ENCODE peak calls at places on chromosomes 4 and X, in nine cellular contexts. Q is GM23338, Z is tibial artery, C is left lung, H is PC-3, N is right atrium auricular region, U is adipocyte, P is A549, G is tibial nerve. X is an unnamed sample.

GRCh38 chr4:189090174-189090814 is 850.4 kb upstream of the FRG1 start:
- DNase-seq in N (no peak), Z (no peak), P (peak; percentile 13), Q (peak; percentile 80), G (no peak), C (no peak), U (peak; percentile 52), H (peak; percentile 25), X (no peak)

GRCh38 chr4:123284166-123284565 is 112.4 kb upstream of the SPRY1 start:
- DNase-seq in P (no peak), Q (no peak), H (no peak), G (no peak), N (no peak), U (peak; percentile 48), C (no peak), Z (no peak), X (no peak)

GRCh38 chrX:12954981-12955380 is 19.9 kb upstream of the TMSB4X start:
- DNase-seq in Z (no peak), G (no peak), N (no peak), Q (no peak), P (no peak), U (no peak), C (no peak), H (no peak), X (no peak)

GRCh38 chrX:129791336-129791735 is 11.6 kb downstream of the SASH3 start:
- DNase-seq in N (no peak), P (no peak), Z (no peak), Q (no peak), C (no peak), G (no peak), H (no peak), U (no peak), X (no peak)

GRCh38 chr4:6079965-6080364 is 61.7 kb upstream of the C4orf50 start:
- DNase-seq in P (no peak), Q (no peak), Z (no peak), N (no peak), C (no peak), H (no peak), G (no peak), U (no peak), X (no peak)

GRCh38 chr4:83217721-83218522 is 66.7 kb downstream of the COQ2 start:
- DNase-seq in H (no peak), Q (no peak), U (no peak), G (no peak), C (no peak), N (no peak), P (no peak), Z (no peak), X (peak; percentile 77)

GRCh38 chr4:15913631-15913970 is 24.9 kb downstream of the FGFBP1 start:
- DNase-seq in Q (no peak), P (peak; percentile 31), U (peak; percentile 66), C (no peak), G (no peak), N (no peak), H (peak; percentile 94), Z (no peak), X (no peak)

GRCh38 chr4:4995866-4996265 is 23.4 kb downstream of the CYTL1 start:
- DNase-seq in G (no peak), C (no peak), P (no peak), Q (no peak), U (no peak), Z (no peak), H (no peak), N (peak; percentile 21), X (no peak)

GRCh38 chr4:10682397-10682796 is 2.2 kb downstream of the CLNK start:
- DNase-seq in C (no peak), G (no peak), P (no peak), N (no peak), Q (no peak), U (no peak), Z (no peak), H (no peak), X (no peak)

GRCh38 chr4:9999956-10000551 is 21.2 kb downstream of the SLC2A9 start:
- DNase-seq in U (no peak), Q (no peak), H (peak; percentile 33), C (no peak), Z (no peak), N (no peak), P (no peak), G (no peak), X (no peak)

GRCh38 chr4:33386761-33387160 is 2666.6 kb downstream of the PCDH7 start:
- DNase-seq in Q (peak; percentile 17), H (peak; percentile 19), U (no peak), C (no peak), P (no peak), G (no peak), N (no peak), Z (no peak), X (no peak)

GRCh38 chrX:97531824-97532223 is 648.1 kb downstream of the RPA4 start:
- DNase-seq in U (no peak), Z (no peak), P (no peak), C (no peak), H (no peak), Q (no peak), N (no peak), G (no peak), X (no peak)

GRCh38 chrX:74371823-74372222 is 49.5 kb upstream of the SLC16A2 start:
- DNase-seq in G (no peak), P (no peak), Z (no peak), U (peak; percentile 10), C (no peak), H (no peak), N (no peak), Q (no peak), X (no peak)

GRCh38 chr4:15912236-15912635 is 26.3 kb downstream of the FGFBP1 start:
- DNase-seq in U (no peak), N (no peak), P (no peak), Z (no peak), C (no peak), Q (no peak), H (peak; percentile 22), G (no peak), X (no peak)

DNA sequence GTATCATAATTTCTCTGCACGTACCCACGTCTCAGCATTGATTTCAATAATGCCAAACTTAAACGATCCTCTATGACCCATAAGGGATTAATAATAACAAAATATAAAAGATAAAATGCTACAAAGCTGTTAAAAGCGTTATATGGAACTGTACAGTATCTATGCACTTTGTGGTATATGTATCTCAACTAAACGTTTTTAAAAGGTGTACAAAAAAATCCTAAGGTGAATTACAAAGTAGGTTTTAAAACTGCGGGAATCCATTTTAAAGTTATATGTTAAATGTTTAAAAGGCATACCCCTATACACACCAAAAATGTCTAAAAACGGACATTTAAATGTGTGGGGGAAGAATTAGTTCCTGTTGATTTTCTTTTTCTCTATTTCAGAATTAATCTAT is 860 bp downstream of the ZNF182 start:
- DNase-seq in Q (no peak), P (no peak), Z (no peak), G (no peak), H (no peak), U (no peak), C (no peak), N (no peak), X (no peak)
- H3K4me3 ChIP-seq in Q (peak overlapping the region; percentile 73), P (peak overlapping the region; percentile 62), Z (peak overlapping the region; percentile 66), G (peak overlapping the region; percentile 55), H (peak overlapping the region; percentile 81), U (peak overlapping the region; percentile 87), C (peak overlapping the region; percentile 35), N (peak overlapping the region; percentile 63), X (peak overlapping the region; percentile 55)

GRCh38 chr4:30642520-30642919 is 77.6 kb upstream of the PCDH7 start:
- DNase-seq in N (no peak), C (no peak), P (no peak), Q (no peak), H (peak; percentile 16), G (no peak), U (no peak), Z (no peak), X (no peak)

DNA sequence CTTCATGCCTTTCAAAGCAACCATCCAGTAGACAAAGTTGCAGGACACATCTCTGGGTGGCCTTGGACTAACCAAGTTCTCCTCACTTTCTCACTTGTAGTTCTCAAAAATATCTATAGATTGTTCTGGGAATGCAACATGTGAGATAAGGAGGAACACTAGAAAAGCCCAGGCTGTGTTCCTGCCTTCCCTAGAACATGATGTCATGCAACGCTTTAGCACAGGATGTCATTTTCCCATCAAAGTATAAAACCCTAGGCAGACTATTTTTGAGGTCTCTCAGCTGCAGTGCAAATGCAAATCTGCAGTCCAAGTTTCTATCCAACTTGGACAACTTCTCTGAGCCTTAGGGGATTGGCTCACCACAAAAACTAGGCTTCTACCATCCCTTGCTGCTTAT is 78.8 kb upstream of the PCDH7 start:
- DNase-seq in G (no peak), N (no peak), P (no peak), H (no peak), C (no peak), U (no peak), Z (no peak), Q (no peak), X (no peak)
- H3K4me1 ChIP-seq in G (no peaks in the 10 kb centered on the region), N (no peaks in the 10 kb centered on the region), P (no peaks in the 10 kb centered on the region), H (no peaks in the 10 kb centered on the region), C (no peaks in the 10 kb centered on the region), U (peaks cover 3% of the 10 kb centered on the region), Z (no peaks in the 10 kb centered on the region), Q (no peaks in the 10 kb centered on the region), X (no peaks in the 10 kb centered on the region)

GRCh38 chr4:109051054-109051453 is 251.4 kb downstream of the COL25A1 start:
- DNase-seq in Q (no peak), Z (no peak), P (no peak), C (no peak), G (no peak), N (no peak), U (no peak), H (no peak), X (no peak)

GRCh38 chr4:109043286-109043685 is 259.2 kb downstream of the COL25A1 start:
- DNase-seq in Q (no peak), P (no peak), C (no peak), G (no peak), U (no peak), Z (no peak), N (no peak), H (no peak), X (no peak)

GRCh38 chr4:109049926-109050325 is 252.5 kb downstream of the COL25A1 start:
- DNase-seq in Z (no peak), C (no peak), Q (no peak), N (no peak), U (no peak), G (no peak), H (no peak), P (no peak), X (no peak)

GRCh38 chr4:109044446-109044845 is 258.0 kb downstream of the COL25A1 start:
- DNase-seq in H (no peak), P (no peak), Q (no peak), C (no peak), N (no peak), U (no peak), Z (no peak), G (no peak), X (no peak)

GRCh38 chr4:109046549-109047171 is 255.8 kb downstream of the COL25A1 start:
- DNase-seq in N (no peak), Z (no peak), U (peak; percentile 76), H (no peak), P (no peak), C (no peak), G (peak; percentile 8), Q (no peak), X (no peak)
- H3K4me3 ChIP-seq in N (peak overlapping the region; percentile 26), Z (no peak overlapping the region), U (peak overlapping the region; percentile 69), H (no peak overlapping the region), P (no peak overlapping the region), C (no peak overlapping the region), G (no peak overlapping the region), Q (no peak overlapping the region), X (peak overlapping the region; percentile 17)

DNA sequence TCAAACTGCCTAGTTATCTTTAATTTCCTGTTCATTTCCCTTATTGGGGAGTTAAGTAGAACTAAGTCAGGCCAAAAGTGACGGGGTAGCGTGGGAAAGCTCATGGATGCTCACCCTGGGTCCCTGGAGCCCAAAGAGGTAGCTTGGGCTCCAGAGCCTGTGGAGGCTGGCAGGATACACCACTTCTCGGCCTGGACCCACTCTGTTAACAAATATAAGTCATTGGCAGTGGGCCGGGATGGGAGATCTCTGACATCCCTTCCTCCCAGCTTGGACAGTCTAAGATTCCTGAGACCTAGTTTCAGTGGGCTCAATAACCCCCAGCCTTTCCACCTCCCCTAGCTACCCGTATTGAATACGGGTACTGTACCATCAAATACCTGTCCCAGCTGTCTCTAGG is 106.1 kb downstream of the EFNB1 start:
- DNase-seq in Z (no peak), G (no peak), C (no peak), U (no peak), H (no peak), P (no peak), N (no peak), Q (no peak), X (no peak)
- H3K4me1 ChIP-seq in Z (peaks cover 12% of the 10 kb centered on the region), G (no peaks in the 10 kb centered on the region), C (no peaks in the 10 kb centered on the region), U (peaks cover 61% of the 10 kb centered on the region), H (peaks cover 35% of the 10 kb centered on the region), P (no peaks in the 10 kb centered on the region), N (no peaks in the 10 kb centered on the region), Q (no peaks in the 10 kb centered on the region), X (no peaks in the 10 kb centered on the region)